ENCODE peak calls at places on chromosomes 5 and 9, in six cellular contexts. P, A, O, F, B and H are unnamed samples.

GRCh38 chr9:129567842-129568559 is 52.9 kb downstream of the C9orf50 start:
- DNase-seq in P (no peak), A (no peak), O (no peak), F (no peak), B (peak), H (peak)

GRCh38 chr5:174046558-174046957 is 1.1 kb downstream of the NSG2 start:
- DNase-seq in P (no peak), A (no peak), O (no peak), F (no peak), B (no peak), H (no peak)

GRCh38 chr9:81474792-81475191 is 214.6 kb downstream of the TLE1 start:
- DNase-seq in P (no peak), A (no peak), O (no peak), F (no peak), B (no peak), H (no peak)

GRCh38 chr9:106859957-106860715 is 2.8 kb upstream of the ZNF462 start:
- DNase-seq in P (no peak), A (no peak), O (peak), F (peak), B (peak), H (peak)

GRCh38 chr5:52999357-52999949 is 10.3 kb downstream of the ITGA2 start:
- DNase-seq in P (no peak), A (no peak), O (no peak), F (no peak), B (peak), H (no peak)

GRCh38 chr5:42807722-42808447 is 3.8 kb downstream of the SELENOP start:
- DNase-seq in P (no peak), A (no peak), O (no peak), F (no peak), B (no peak), H (no peak)

GRCh38 chr5:132787076-132787475 is 10.0 kb upstream of the SEPTIN8 start:
- DNase-seq in P (no peak), A (no peak), O (no peak), F (no peak), B (no peak), H (no peak)

GRCh38 chr5:103120607-103121200 is 603 bp downstream of the PPIP5K2 start:
- DNase-seq in P (no peak), A (no peak), O (no peak), F (peak), B (no peak), H (no peak)

GRCh38 chr9:84121991-84122523 is 141.5 kb downstream of the RMI1 start:
- DNase-seq in P (no peak), A (peak), O (no peak), F (no peak), B (no peak), H (no peak)

GRCh38 chr9:128420651-128421473 is at the start of gene CERCAM:
- DNase-seq in P (peak), A (peak), O (no peak), F (peak), B (peak), H (peak)

GRCh38 chr9:80503692-80504400 is 932.1 kb downstream of the TLE4 start:
- DNase-seq in P (no peak), A (no peak), O (no peak), F (no peak), B (no peak), H (no peak)

GRCh38 chr5:152380415-152381123 is 24.5 kb downstream of the NMUR2 start:
- DNase-seq in P (no peak), A (no peak), O (no peak), F (no peak), B (no peak), H (no peak)

DNA sequence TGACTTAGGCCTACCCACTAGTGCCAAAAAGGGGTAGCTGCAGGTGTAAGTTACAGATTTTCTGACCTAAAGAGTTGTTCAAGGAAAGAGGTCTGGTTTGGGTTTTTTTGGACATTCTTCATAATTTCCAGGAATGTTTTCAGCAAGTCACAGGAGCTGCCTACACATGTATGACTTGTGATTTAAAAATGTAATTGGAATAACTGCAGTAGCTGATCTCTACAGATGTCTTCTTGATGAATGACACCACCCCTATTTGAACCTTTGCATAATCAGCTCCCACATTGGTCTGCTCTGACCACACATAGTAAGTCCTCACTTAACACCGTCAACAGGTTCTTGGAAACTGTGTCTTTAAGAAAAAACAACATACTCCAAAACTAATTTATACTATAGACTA is 481.4 kb downstream of the RASEF start:
- DNase-seq in P (no peak), A (no peak), O (no peak), F (no peak), B (no peak), H (no peak)
- TF ChIP-seq POLR2A in P (no peak), A (no peak), O (no peak), F (no peak), B (no peak), H (no peak)

GRCh38 chr9:69801994-69802393 is 18.6 kb upstream of the CFAP95 start:
- DNase-seq in P (no peak), A (no peak), O (no peak), F (no peak), B (peak), H (no peak)

GRCh38 chr9:69797680-69798079 is 22.9 kb upstream of the CFAP95 start:
- DNase-seq in P (no peak), A (no peak), O (no peak), F (no peak), B (no peak), H (no peak)

DNA sequence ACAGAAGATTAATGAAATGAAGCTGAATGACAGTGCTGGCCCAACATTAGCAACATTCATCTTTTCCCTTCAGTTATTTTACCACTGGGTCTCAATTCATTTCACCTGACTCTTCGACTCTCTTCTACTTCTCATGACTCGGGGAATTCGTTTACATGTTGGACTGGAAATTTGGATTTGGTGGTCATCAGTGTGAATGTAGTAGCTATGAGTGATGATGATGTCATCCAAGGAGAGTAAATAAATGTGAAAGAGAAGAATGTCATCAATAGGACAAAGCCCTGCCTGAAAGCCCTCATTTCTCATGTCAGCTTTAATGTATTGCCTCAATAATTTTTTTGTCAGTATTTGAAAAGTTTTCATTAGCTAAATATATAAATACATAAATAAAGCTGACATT is 21.9 kb upstream of the CFAP95 start:
- DNase-seq in P (no peak), A (no peak), O (no peak), F (no peak), B (no peak), H (no peak)
- TF ChIP-seq POLR2A in P (no peak), A (no peak), O (no peak), F (no peak), B (no peak), H (no peak)

DNA sequence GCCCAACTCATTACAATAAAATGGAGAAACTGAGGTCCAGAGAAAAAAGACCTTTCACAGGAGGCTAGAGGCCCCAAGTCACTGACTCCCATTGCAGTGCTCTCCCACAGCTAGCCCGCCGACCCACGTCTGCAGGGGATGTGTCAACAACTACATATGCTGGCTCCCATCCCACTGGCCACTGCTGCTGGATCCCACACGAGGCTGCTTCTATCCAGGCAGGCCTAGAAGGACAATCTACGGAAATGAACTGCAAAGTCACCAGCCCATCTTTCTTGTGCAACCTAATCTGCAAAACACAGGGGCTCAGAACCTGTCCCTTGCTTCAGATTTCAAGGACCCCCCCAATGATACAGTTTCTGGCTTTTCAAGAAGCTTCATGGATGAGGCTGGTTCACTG is 24.0 kb downstream of the RAPGEF1 start:
- DNase-seq in P (no peak), A (no peak), O (no peak), F (no peak), B (no peak), H (no peak)
- TF ChIP-seq POLR2A in P (no peak), A (no peak), O (no peak), F (no peak), B (no peak), H (no peak)

GRCh38 chr9:105447814-105448812 is at the start of gene FSD1L:
- DNase-seq in P (peak), A (peak), O (peak), F (peak), B (peak), H (peak)
- TF ChIP-seq POLR2A in P (no peak), A (no peak), O (no peak), F (no peak), B (peak), H (peak)

GRCh38 chr9:96566401-96567202 is 53.0 kb downstream of the CDC14B start:
- DNase-seq in P (peak), A (peak), O (peak), F (peak), B (peak), H (peak)
- TF ChIP-seq POLR2A in P (peak), A (no peak), O (no peak), F (peak), B (peak), H (peak)

GRCh38 chr5:131042021-131042789 is 122.9 kb downstream of the HINT1 start:
- DNase-seq in P (no peak), A (no peak), O (no peak), F (no peak), B (no peak), H (no peak)
- TF ChIP-seq POLR2A in P (no peak), A (no peak), O (no peak), F (no peak), B (no peak), H (no peak)

DNA sequence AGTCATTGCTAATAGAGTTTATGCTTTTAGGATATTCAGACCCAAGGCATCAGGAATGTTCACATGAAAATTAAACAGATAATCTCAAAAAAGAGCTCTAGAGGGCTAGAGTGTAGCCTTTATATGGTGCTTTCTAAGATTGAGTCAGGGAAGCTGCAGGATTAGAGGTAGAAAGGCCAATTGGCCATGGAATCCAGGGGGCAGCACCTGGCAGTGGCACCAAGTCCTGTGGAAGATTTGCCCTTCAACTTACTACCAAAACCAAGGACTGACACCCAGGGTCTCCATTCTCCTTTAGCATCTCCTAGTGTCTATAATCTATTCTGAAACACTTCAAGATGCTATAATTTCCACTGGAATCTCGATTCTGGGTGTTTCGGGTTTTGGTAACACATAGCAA is 112.4 kb downstream of the ACER2 start:
- DNase-seq in P (no peak), A (no peak), O (no peak), F (no peak), B (no peak), H (no peak)
- TF ChIP-seq POLR2A in P (no peak), A (no peak), O (no peak), F (no peak), B (no peak), H (no peak)